ENCODE peak calls at places on chromosomes 16 and 17, in eight cellular contexts. I is NCI-H2171; E is HTR-8/SVneo; G is AG09309; U is stimulated activated CD8-positive, alpha-beta memory T cell treated with anti-CD3 and anti-CD28 coated beads, Interleukin-4, amount 100 ng/mL, for 1 hour; D is endodermal cell; C is cardiac muscle cell; O is neural progenitor cell. W is an unnamed sample.

GRCh38 chr17:48037036-48037881 is at the start of gene COPZ2:
- DNase-seq in I (no peak), C (peak), O (peak), E (peak), U (no peak), G (no peak), D (peak), W (peak)

GRCh38 chr16:10609410-10609774 is 29.0 kb upstream of the EMP2 start:
- DNase-seq in O (no peak), D (no peak), U (no peak), I (no peak), C (no peak), E (peak), G (no peak), W (peak)

GRCh38 chr16:9126609-9127008 is 35.2 kb downstream of the HAPSTR1 start:
- DNase-seq in O (no peak), C (no peak), G (no peak), I (no peak), D (no peak), U (no peak), E (no peak), W (no peak)

GRCh38 chr16:80938928-80939260 is 67.8 kb downstream of the CMC2 start:
- DNase-seq in G (no peak), E (no peak), D (no peak), C (no peak), U (no peak), O (peak), I (no peak), W (no peak)

GRCh38 chr16:21684199-21684598 is 20.4 kb downstream of the OTOA start:
- DNase-seq in G (no peak), E (no peak), C (no peak), U (no peak), O (peak), I (peak), D (peak), W (no peak)

GRCh38 chr17:47847341-47848197 is 3.4 kb downstream of the SP6 start:
- DNase-seq in U (no peak), E (no peak), I (no peak), O (peak), G (no peak), C (peak), D (peak), W (no peak)

GRCh38 chr17:60077672-60078519 is 825 bp downstream of the HEATR6 start:
- DNase-seq in E (no peak), O (peak), U (no peak), D (no peak), I (no peak), G (no peak), C (no peak), W (no peak)

GRCh38 chr17:63446218-63446980 is at the start of gene CYB561:
- DNase-seq in G (no peak), U (peak), D (no peak), I (peak), C (no peak), O (peak), E (peak), W (peak)

GRCh38 chr16:9908613-9909012 is 273.6 kb downstream of the GRIN2A start:
- DNase-seq in O (no peak), D (no peak), U (no peak), E (no peak), C (no peak), I (no peak), G (no peak), W (peak)

GRCh38 chr17:70313031-70313430 is 143.7 kb downstream of the KCNJ2 start:
- DNase-seq in I (no peak), U (no peak), G (peak), C (no peak), O (no peak), D (no peak), E (no peak), W (no peak)

W was measured in RPMI7951.